ENCODE peak calls at places on chromosome 12, in eight cellular contexts. One of them, this sample, is unnamed.

GRCh38 chr12:80877706-80878384 is 59.9 kb downstream of the LIN7A start:
- DNase-seq in adipocyte: peak
- DNase-seq in hippocampal formation: no peak
- DNase-seq in activated T-cell treated with anti-CD3 and anti-CD28 coated beads, Interleukin-2, amount 50 U/mL, for 72 hours: no peak
- DNase-seq in NCI-H1417: peak
- DNase-seq in tibial artery: no peak
- DNase-seq in activated naive CD4-positive, alpha-beta T cell: no peak
- DNase-seq in NCI-H460: no peak
- DNase-seq in this sample: no peak

GRCh38 chr12:47021298-47021697 is 58.1 kb upstream of the PCED1B start:
- DNase-seq in adipocyte: peak
- DNase-seq in hippocampal formation: peak
- DNase-seq in activated T-cell treated with anti-CD3 and anti-CD28 coated beads, Interleukin-2, amount 50 U/mL, for 72 hours: peak
- DNase-seq in NCI-H1417: peak
- DNase-seq in tibial artery: no peak
- DNase-seq in activated naive CD4-positive, alpha-beta T cell: no peak
- DNase-seq in NCI-H460: peak
- DNase-seq in this sample: peak

GRCh38 chr12:121590476-121591143 is 9.8 kb upstream of the KDM2B start:
- DNase-seq in adipocyte: no peak
- DNase-seq in hippocampal formation: no peak
- DNase-seq in activated T-cell treated with anti-CD3 and anti-CD28 coated beads, Interleukin-2, amount 50 U/mL, for 72 hours: peak
- DNase-seq in NCI-H1417: no peak
- DNase-seq in tibial artery: no peak
- DNase-seq in activated naive CD4-positive, alpha-beta T cell: no peak
- DNase-seq in NCI-H460: no peak
- DNase-seq in this sample: peak

GRCh38 chr12:69570000-69570516 is 15.2 kb upstream of the CCT2 start:
- DNase-seq in adipocyte: peak
- DNase-seq in hippocampal formation: no peak
- DNase-seq in activated T-cell treated with anti-CD3 and anti-CD28 coated beads, Interleukin-2, amount 50 U/mL, for 72 hours: no peak
- DNase-seq in NCI-H1417: no peak
- DNase-seq in tibial artery: no peak
- DNase-seq in activated naive CD4-positive, alpha-beta T cell: no peak
- DNase-seq in NCI-H460: peak
- DNase-seq in this sample: no peak

GRCh38 chr12:74896186-74896585 is 313.5 kb downstream of the KCNC2 start:
- DNase-seq in adipocyte: no peak
- DNase-seq in hippocampal formation: no peak
- DNase-seq in activated T-cell treated with anti-CD3 and anti-CD28 coated beads, Interleukin-2, amount 50 U/mL, for 72 hours: no peak
- DNase-seq in NCI-H1417: no peak
- DNase-seq in tibial artery: no peak
- DNase-seq in activated naive CD4-positive, alpha-beta T cell: no peak
- DNase-seq in NCI-H460: no peak
- DNase-seq in this sample: no peak

GRCh38 chr12:69405466-69405865 is 45.9 kb downstream of the YEATS4 start:
- DNase-seq in adipocyte: peak
- DNase-seq in hippocampal formation: no peak
- DNase-seq in activated T-cell treated with anti-CD3 and anti-CD28 coated beads, Interleukin-2, amount 50 U/mL, for 72 hours: no peak
- DNase-seq in NCI-H1417: no peak
- DNase-seq in tibial artery: peak
- DNase-seq in activated naive CD4-positive, alpha-beta T cell: no peak
- DNase-seq in NCI-H460: peak
- DNase-seq in this sample: no peak

GRCh38 chr12:124928912-124929530 is 14.6 kb upstream of the UBC start:
- DNase-seq in adipocyte: no peak
- DNase-seq in hippocampal formation: no peak
- DNase-seq in activated T-cell treated with anti-CD3 and anti-CD28 coated beads, Interleukin-2, amount 50 U/mL, for 72 hours: no peak
- DNase-seq in NCI-H1417: no peak
- DNase-seq in tibial artery: no peak
- DNase-seq in activated naive CD4-positive, alpha-beta T cell: no peak
- DNase-seq in NCI-H460: no peak
- DNase-seq in this sample: no peak

GRCh38 chr12:48744251-48745008 is 27.9 kb upstream of the CCNT1 start:
- DNase-seq in adipocyte: no peak
- DNase-seq in hippocampal formation: no peak
- DNase-seq in activated T-cell treated with anti-CD3 and anti-CD28 coated beads, Interleukin-2, amount 50 U/mL, for 72 hours: no peak
- DNase-seq in NCI-H1417: no peak
- DNase-seq in tibial artery: no peak
- DNase-seq in activated naive CD4-positive, alpha-beta T cell: no peak
- DNase-seq in NCI-H460: no peak
- DNase-seq in this sample: no peak

GRCh38 chr12:48822711-48823110 is 4.4 kb downstream of the CACNB3 start:
- DNase-seq in adipocyte: no peak
- DNase-seq in hippocampal formation: no peak
- DNase-seq in activated T-cell treated with anti-CD3 and anti-CD28 coated beads, Interleukin-2, amount 50 U/mL, for 72 hours: no peak
- DNase-seq in NCI-H1417: no peak
- DNase-seq in tibial artery: no peak
- DNase-seq in activated naive CD4-positive, alpha-beta T cell: no peak
- DNase-seq in NCI-H460: no peak
- DNase-seq in this sample: no peak

GRCh38 chr12:64635356-64635998 is 25.2 kb downstream of the RASSF3 start:
- DNase-seq in adipocyte: no peak
- DNase-seq in hippocampal formation: no peak
- DNase-seq in activated T-cell treated with anti-CD3 and anti-CD28 coated beads, Interleukin-2, amount 50 U/mL, for 72 hours: no peak
- DNase-seq in NCI-H1417: no peak
- DNase-seq in tibial artery: no peak
- DNase-seq in activated naive CD4-positive, alpha-beta T cell: no peak
- DNase-seq in NCI-H460: no peak
- DNase-seq in this sample: no peak

GRCh38 chr12:38110026-38110699 is 206.4 kb upstream of the ALG10B start:
- DNase-seq in adipocyte: no peak
- DNase-seq in hippocampal formation: no peak
- DNase-seq in activated T-cell treated with anti-CD3 and anti-CD28 coated beads, Interleukin-2, amount 50 U/mL, for 72 hours: no peak
- DNase-seq in NCI-H1417: no peak
- DNase-seq in tibial artery: no peak
- DNase-seq in activated naive CD4-positive, alpha-beta T cell: no peak
- DNase-seq in NCI-H460: no peak
- DNase-seq in this sample: no peak

GRCh38 chr12:93176166-93176565 is 201.6 kb upstream of the NUDT4 start:
- DNase-seq in adipocyte: peak
- DNase-seq in hippocampal formation: peak
- DNase-seq in activated T-cell treated with anti-CD3 and anti-CD28 coated beads, Interleukin-2, amount 50 U/mL, for 72 hours: no peak
- DNase-seq in NCI-H1417: no peak
- DNase-seq in tibial artery: no peak
- DNase-seq in activated naive CD4-positive, alpha-beta T cell: no peak
- DNase-seq in NCI-H460: no peak
- DNase-seq in this sample: no peak

GRCh38 chr12:124599074-124599999 is 31.9 kb upstream of the NCOR2 start:
- DNase-seq in adipocyte: no peak
- DNase-seq in hippocampal formation: no peak
- DNase-seq in activated T-cell treated with anti-CD3 and anti-CD28 coated beads, Interleukin-2, amount 50 U/mL, for 72 hours: peak
- DNase-seq in NCI-H1417: no peak
- DNase-seq in tibial artery: no peak
- DNase-seq in activated naive CD4-positive, alpha-beta T cell: no peak
- DNase-seq in NCI-H460: no peak
- DNase-seq in this sample: no peak

GRCh38 chr12:71642264-71642663 is 21.4 kb downstream of the ZFC3H1 start:
- DNase-seq in adipocyte: no peak
- DNase-seq in hippocampal formation: no peak
- DNase-seq in activated T-cell treated with anti-CD3 and anti-CD28 coated beads, Interleukin-2, amount 50 U/mL, for 72 hours: no peak
- DNase-seq in NCI-H1417: no peak
- DNase-seq in tibial artery: no peak
- DNase-seq in activated naive CD4-positive, alpha-beta T cell: no peak
- DNase-seq in NCI-H460: no peak
- DNase-seq in this sample: no peak

GRCh38 chr12:104656921-104657320 is 200.2 kb downstream of the CHST11 start:
- DNase-seq in adipocyte: peak
- DNase-seq in hippocampal formation: no peak
- DNase-seq in activated T-cell treated with anti-CD3 and anti-CD28 coated beads, Interleukin-2, amount 50 U/mL, for 72 hours: no peak
- DNase-seq in NCI-H1417: no peak
- DNase-seq in tibial artery: peak
- DNase-seq in activated naive CD4-positive, alpha-beta T cell: no peak
- DNase-seq in NCI-H460: no peak
- DNase-seq in this sample: no peak

GRCh38 chr12:112305951-112306350 is 76.3 kb downstream of the HECTD4 start:
- DNase-seq in adipocyte: no peak
- DNase-seq in hippocampal formation: no peak
- DNase-seq in activated T-cell treated with anti-CD3 and anti-CD28 coated beads, Interleukin-2, amount 50 U/mL, for 72 hours: no peak
- DNase-seq in NCI-H1417: no peak
- DNase-seq in tibial artery: no peak
- DNase-seq in activated naive CD4-positive, alpha-beta T cell: no peak
- DNase-seq in NCI-H460: no peak
- DNase-seq in this sample: no peak

GRCh38 chr12:104291867-104292524 is 11.5 kb upstream of the EID3 start:
- DNase-seq in adipocyte: peak
- DNase-seq in hippocampal formation: no peak
- DNase-seq in activated T-cell treated with anti-CD3 and anti-CD28 coated beads, Interleukin-2, amount 50 U/mL, for 72 hours: no peak
- DNase-seq in NCI-H1417: no peak
- DNase-seq in tibial artery: no peak
- DNase-seq in activated naive CD4-positive, alpha-beta T cell: no peak
- DNase-seq in NCI-H460: no peak
- DNase-seq in this sample: no peak

GRCh38 chr12:122310636-122311035 is 44.3 kb upstream of the VPS33A start:
- DNase-seq in adipocyte: no peak
- DNase-seq in hippocampal formation: no peak
- DNase-seq in activated T-cell treated with anti-CD3 and anti-CD28 coated beads, Interleukin-2, amount 50 U/mL, for 72 hours: no peak
- DNase-seq in NCI-H1417: no peak
- DNase-seq in tibial artery: no peak
- DNase-seq in activated naive CD4-positive, alpha-beta T cell: no peak
- DNase-seq in NCI-H460: no peak
- DNase-seq in this sample: no peak

GRCh38 chr12:127143020-127143419 is 1124.0 kb upstream of the TMEM132C start:
- DNase-seq in adipocyte: no peak
- DNase-seq in hippocampal formation: no peak
- DNase-seq in activated T-cell treated with anti-CD3 and anti-CD28 coated beads, Interleukin-2, amount 50 U/mL, for 72 hours: no peak
- DNase-seq in NCI-H1417: peak
- DNase-seq in tibial artery: no peak
- DNase-seq in activated naive CD4-positive, alpha-beta T cell: no peak
- DNase-seq in NCI-H460: no peak
- DNase-seq in this sample: no peak

GRCh38 chr12:125187148-125187733 is 122.0 kb downstream of the AACS start:
- DNase-seq in adipocyte: peak
- DNase-seq in hippocampal formation: no peak
- DNase-seq in activated T-cell treated with anti-CD3 and anti-CD28 coated beads, Interleukin-2, amount 50 U/mL, for 72 hours: no peak
- DNase-seq in NCI-H1417: no peak
- DNase-seq in tibial artery: no peak
- DNase-seq in activated naive CD4-positive, alpha-beta T cell: no peak
- DNase-seq in NCI-H460: no peak
- DNase-seq in this sample: no peak

GRCh38 chr12:103955811-103956514 is 9.7 kb upstream of the TDG start:
- DNase-seq in adipocyte: peak
- DNase-seq in hippocampal formation: no peak
- DNase-seq in activated T-cell treated with anti-CD3 and anti-CD28 coated beads, Interleukin-2, amount 50 U/mL, for 72 hours: no peak
- DNase-seq in NCI-H1417: no peak
- DNase-seq in tibial artery: no peak
- DNase-seq in activated naive CD4-positive, alpha-beta T cell: no peak
- DNase-seq in NCI-H460: no peak
- DNase-seq in this sample: no peak

GRCh38 chr12:617304-617915 is 45.8 kb downstream of the NINJ2 start:
- DNase-seq in adipocyte: no peak
- DNase-seq in hippocampal formation: no peak
- DNase-seq in activated T-cell treated with anti-CD3 and anti-CD28 coated beads, Interleukin-2, amount 50 U/mL, for 72 hours: no peak
- DNase-seq in NCI-H1417: no peak
- DNase-seq in tibial artery: no peak
- DNase-seq in activated naive CD4-positive, alpha-beta T cell: no peak
- DNase-seq in NCI-H460: no peak
- DNase-seq in this sample: no peak

GRCh38 chr12:51678086-51678724 is 87.2 kb downstream of the SCN8A start:
- DNase-seq in adipocyte: peak
- DNase-seq in hippocampal formation: peak
- DNase-seq in activated T-cell treated with anti-CD3 and anti-CD28 coated beads, Interleukin-2, amount 50 U/mL, for 72 hours: peak
- DNase-seq in NCI-H1417: peak
- DNase-seq in tibial artery: no peak
- DNase-seq in activated naive CD4-positive, alpha-beta T cell: no peak
- DNase-seq in NCI-H460: peak
- DNase-seq in this sample: peak

GRCh38 chr12:54160807-54161480 is 27.8 kb downstream of the SMUG1 start:
- DNase-seq in adipocyte: no peak
- DNase-seq in hippocampal formation: no peak
- DNase-seq in activated T-cell treated with anti-CD3 and anti-CD28 coated beads, Interleukin-2, amount 50 U/mL, for 72 hours: no peak
- DNase-seq in NCI-H1417: peak
- DNase-seq in tibial artery: no peak
- DNase-seq in activated naive CD4-positive, alpha-beta T cell: no peak
- DNase-seq in NCI-H460: no peak
- DNase-seq in this sample: no peak

GRCh38 chr12:12466157-12466556 is 96.5 kb downstream of the DUSP16 start:
- DNase-seq in adipocyte: no peak
- DNase-seq in hippocampal formation: no peak
- DNase-seq in activated T-cell treated with anti-CD3 and anti-CD28 coated beads, Interleukin-2, amount 50 U/mL, for 72 hours: peak
- DNase-seq in NCI-H1417: no peak
- DNase-seq in tibial artery: no peak
- DNase-seq in activated naive CD4-positive, alpha-beta T cell: no peak
- DNase-seq in NCI-H460: no peak
- DNase-seq in this sample: no peak

GRCh38 chr12:56198836-56199235 is 9.6 kb upstream of the SMARCC2 start:
- DNase-seq in adipocyte: peak
- DNase-seq in hippocampal formation: no peak
- DNase-seq in activated T-cell treated with anti-CD3 and anti-CD28 coated beads, Interleukin-2, amount 50 U/mL, for 72 hours: no peak
- DNase-seq in NCI-H1417: no peak
- DNase-seq in tibial artery: no peak
- DNase-seq in activated naive CD4-positive, alpha-beta T cell: no peak
- DNase-seq in NCI-H460: no peak
- DNase-seq in this sample: no peak

GRCh38 chr12:72369560-72369959 is 97.4 kb downstream of the TRHDE start:
- DNase-seq in adipocyte: no peak
- DNase-seq in hippocampal formation: no peak
- DNase-seq in activated T-cell treated with anti-CD3 and anti-CD28 coated beads, Interleukin-2, amount 50 U/mL, for 72 hours: no peak
- DNase-seq in NCI-H1417: no peak
- DNase-seq in tibial artery: no peak
- DNase-seq in activated naive CD4-positive, alpha-beta T cell: no peak
- DNase-seq in NCI-H460: no peak
- DNase-seq in this sample: no peak

GRCh38 chr12:26239508-26240328 is 44.3 kb downstream of the SSPN start:
- DNase-seq in adipocyte: peak
- DNase-seq in hippocampal formation: peak
- DNase-seq in activated T-cell treated with anti-CD3 and anti-CD28 coated beads, Interleukin-2, amount 50 U/mL, for 72 hours: no peak
- DNase-seq in NCI-H1417: no peak
- DNase-seq in tibial artery: peak
- DNase-seq in activated naive CD4-positive, alpha-beta T cell: no peak
- DNase-seq in NCI-H460: no peak
- DNase-seq in this sample: no peak

GRCh38 chr12:120007272-120007671 is 18.2 kb downstream of the BICDL1 start:
- DNase-seq in adipocyte: no peak
- DNase-seq in hippocampal formation: no peak
- DNase-seq in activated T-cell treated with anti-CD3 and anti-CD28 coated beads, Interleukin-2, amount 50 U/mL, for 72 hours: peak
- DNase-seq in NCI-H1417: no peak
- DNase-seq in tibial artery: no peak
- DNase-seq in activated naive CD4-positive, alpha-beta T cell: no peak
- DNase-seq in NCI-H460: no peak
- DNase-seq in this sample: no peak

GRCh38 chr12:52217223-52217622 is 15.8 kb upstream of the KRT7 start:
- DNase-seq in adipocyte: no peak
- DNase-seq in hippocampal formation: no peak
- DNase-seq in activated T-cell treated with anti-CD3 and anti-CD28 coated beads, Interleukin-2, amount 50 U/mL, for 72 hours: no peak
- DNase-seq in NCI-H1417: peak
- DNase-seq in tibial artery: peak
- DNase-seq in activated naive CD4-positive, alpha-beta T cell: no peak
- DNase-seq in NCI-H460: no peak
- DNase-seq in this sample: no peak